ENCODE peak calls at places on chromosomes 12 and 14, in nine cellular contexts. I is right lobe of liver, B is pancreas, L is A673, S is fibroblast of mammary gland, G is testis, T is ovary, V is HCT116, X is brain microvascular endothelial cell. M is an unnamed sample.

GRCh38 chr14:39912192-39913100 is 480.2 kb upstream of the FBXO33 start:
- DNase-seq in I (no peak), B (no peak), L (no peak), S (no peak), G (no peak), T (no peak), V (no peak), X (no peak), M (no peak)

GRCh38 chr12:122148657-122149056 is 25.4 kb downstream of the IL31 start:
- DNase-seq in I (no peak), B (no peak), L (no peak), S (peak; percentile 60), G (no peak), T (no peak), V (no peak), X (no peak), M (no peak)

GRCh38 chr14:100871234-100872186 is 32.0 kb downstream of the RTL1 start:
- DNase-seq in I (peak; percentile 15), B (no peak), L (peak; percentile 74), S (peak; percentile 69), G (no peak), T (peak; percentile 16), V (peak; percentile 69), X (peak; percentile 81), M (no peak)

GRCh38 chr12:65125975-65126374 is 4.9 kb upstream of the WIF1 start:
- DNase-seq in I (no peak), B (no peak), L (no peak), S (no peak), G (no peak), T (no peak), V (no peak), X (no peak), M (no peak)

GRCh38 chr12:31362759-31363415 is 36.9 kb upstream of the SINHCAF start:
- DNase-seq in I (no peak), B (no peak), L (no peak), S (no peak), G (no peak), T (no peak), V (no peak), X (no peak), M (no peak)

GRCh38 chr12:26338574-26339572 is 143.5 kb downstream of the SSPN start:
- DNase-seq in I (no peak), B (no peak), L (no peak), S (peak; percentile 56), G (no peak), T (no peak), V (peak; percentile 41), X (peak; percentile 64), M (no peak)

GRCh38 chr12:14845350-14845750 is 2.0 kb upstream of the ART4 start:
- DNase-seq in I (no peak), B (no peak), L (peak; percentile 79), S (peak; percentile 65), G (peak; percentile 63), T (peak; percentile 49), V (peak; percentile 37), X (peak; percentile 65), M (no peak)

GRCh38 chr12:41339784-41340183 is 151.7 kb downstream of the PDZRN4 start:
- DNase-seq in I (no peak), B (no peak), L (no peak), S (no peak), G (no peak), T (no peak), V (no peak), X (no peak), M (no peak)

GRCh38 chr12:1791104-1791927 is 29.0 kb upstream of the LRTM2 start:
- DNase-seq in I (no peak), B (no peak), L (peak; percentile 67), S (peak; percentile 75), G (peak; percentile 88), T (peak; percentile 71), V (peak; percentile 38), X (peak; percentile 53), M (no peak)

GRCh38 chr14:68840454-68840853 is 47.6 kb upstream of the ZFP36L1 start:
- DNase-seq in I (no peak), B (no peak), L (no peak), S (peak; percentile 21), G (no peak), T (no peak), V (no peak), X (no peak), M (no peak)

GRCh38 chr14:41385787-41386186 is 220.9 kb upstream of the LRFN5 start:
- DNase-seq in I (no peak), B (no peak), L (no peak), S (no peak), G (no peak), T (no peak), V (no peak), X (no peak), M (no peak)

GRCh38 chr14:104292084-104292970 is 153.9 kb downstream of the KIF26A start:
- DNase-seq in I (peak; percentile 15), B (no peak), L (no peak), S (no peak), G (no peak), T (peak; percentile 14), V (no peak), X (no peak), M (no peak)

GRCh38 chr12:84825149-84825548 is 87.5 kb downstream of the SLC6A15 start:
- DNase-seq in I (no peak), B (no peak), L (no peak), S (no peak), G (no peak), T (no peak), V (no peak), X (no peak), M (no peak)

GRCh38 chr14:96227428-96227827 is 22.8 kb downstream of the BDKRB2 start:
- DNase-seq in I (no peak), B (no peak), L (no peak), S (no peak), G (no peak), T (no peak), V (no peak), X (no peak), M (no peak)

GRCh38 chr14:89973234-89973823 is 17.6 kb downstream of the TDP1 start:
- DNase-seq in I (peak; percentile 62), B (peak; percentile 39), L (peak; percentile 76), S (peak; percentile 72), G (peak; percentile 85), T (peak; percentile 72), V (peak; percentile 35), X (peak; percentile 54), M (no peak)

GRCh38 chr12:46524778-46525177 is 152.2 kb upstream of the SLC38A2 start:
- DNase-seq in I (no peak), B (peak; percentile 55), L (no peak), S (peak; percentile 99), G (peak; percentile 92), T (peak; percentile 93), V (no peak), X (peak; percentile 60), M (no peak)

GRCh38 chr12:115440438-115440837 is 756.5 kb upstream of the TBX3 start:
- DNase-seq in I (peak; percentile 38), B (no peak), L (no peak), S (peak; percentile 87), G (no peak), T (no peak), V (no peak), X (peak; percentile 59), M (peak; percentile 21)

GRCh38 chr14:103547455-103547940 is 15.0 kb downstream of the BAG5 start:
- DNase-seq in I (no peak), B (no peak), L (no peak), S (no peak), G (no peak), T (peak; percentile 15), V (no peak), X (no peak), M (no peak)

GRCh38 chr12:6791931-6792520 is 2.7 kb downstream of the CD4 start:
- DNase-seq in I (no peak), B (no peak), L (no peak), S (no peak), G (no peak), T (no peak), V (no peak), X (no peak), M (no peak)
- H3K4me3 ChIP-seq in I (peak overlapping the region; percentile 11), B (no peak overlapping the region), L (no peak overlapping the region), S (no peak overlapping the region), G (no peak overlapping the region), T (no peak overlapping the region), V (no peak overlapping the region), X (no peak overlapping the region), M (no peak overlapping the region)

DNA sequence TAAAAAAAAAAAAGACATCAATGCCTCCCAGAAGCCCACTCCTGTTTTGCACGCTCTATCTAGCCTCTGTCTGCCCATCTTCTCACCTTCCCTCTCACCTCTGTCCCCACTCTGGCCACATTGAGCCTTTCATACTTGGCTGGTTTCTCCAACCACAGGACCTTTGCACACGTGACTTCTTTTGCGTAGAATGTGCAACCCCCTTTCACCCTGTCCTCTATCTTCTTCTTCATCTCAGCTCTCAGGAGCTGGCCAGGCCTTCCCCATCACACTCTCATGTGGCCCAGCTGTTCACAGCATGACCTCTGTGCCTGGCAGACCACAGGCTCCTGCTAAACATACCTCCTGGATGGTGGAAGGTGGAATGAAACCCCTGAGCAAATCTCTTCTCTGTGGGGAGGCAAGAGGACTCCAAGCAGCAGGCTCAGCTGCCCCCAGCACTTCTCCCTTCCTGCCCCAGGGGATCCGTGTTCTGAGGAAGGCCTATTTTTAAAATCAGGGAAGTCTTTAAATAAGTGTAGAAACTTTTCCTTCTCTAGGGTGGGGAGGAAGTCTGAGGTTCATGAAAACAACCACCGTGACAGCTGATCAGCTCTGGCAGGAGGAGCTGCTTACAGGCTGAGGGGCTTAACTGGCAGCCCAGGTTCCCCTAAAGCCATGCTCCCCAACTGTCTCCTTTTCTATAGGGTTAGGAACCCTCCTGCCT is 11.6 kb downstream of the HVCN1 start:
- DNase-seq in I (no peak), B (no peak), L (no peak), S (no peak), G (no peak), T (no peak), V (no peak), X (no peak), M (no peak)
- H3K4me3 ChIP-seq in I (no peak overlapping the region), B (no peak overlapping the region), L (no peak overlapping the region), S (no peak overlapping the region), G (no peak overlapping the region), T (no peak overlapping the region), V (no peak overlapping the region), X (no peak overlapping the region), M (no peak overlapping the region)

GRCh38 chr14:31024042-31024480 is 1.4 kb upstream of the AP4S1 start:
- DNase-seq in I (no peak), B (no peak), L (no peak), S (no peak), G (no peak), T (no peak), V (no peak), X (no peak), M (no peak)
- H3K4me3 ChIP-seq in I (peak overlapping the region; percentile 92), B (no peak overlapping the region), L (peak overlapping the region; percentile 99), S (peak overlapping the region; percentile 12), G (no peak overlapping the region), T (peak overlapping the region; percentile 99), V (peak overlapping the region; percentile 80), X (no peak overlapping the region), M (peak overlapping the region; percentile 98)

DNA sequence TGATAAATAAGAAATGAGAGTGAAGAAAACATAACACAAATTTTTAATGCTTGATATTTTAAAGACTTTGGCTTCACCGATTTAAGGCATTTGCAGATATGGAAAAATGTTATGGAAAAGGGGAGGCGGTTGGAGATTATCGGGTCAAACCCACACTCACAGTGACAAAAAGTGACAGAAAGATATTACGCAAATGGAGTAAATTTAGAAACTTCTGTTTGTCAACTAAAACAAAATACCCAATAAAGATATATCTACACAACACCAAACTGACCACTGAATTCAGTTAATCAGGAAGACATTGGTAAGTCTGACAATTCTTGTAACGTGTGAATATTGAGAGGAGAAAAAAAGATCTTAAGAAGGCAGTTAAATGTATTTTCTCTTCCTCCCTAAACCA is 2.5 kb downstream of the PPP1R12A start:
- DNase-seq in I (no peak), B (no peak), L (no peak), S (no peak), G (no peak), T (no peak), V (no peak), X (no peak), M (no peak)
- H3K4me3 ChIP-seq in I (no peak overlapping the region), B (no peak overlapping the region), L (peak overlapping the region; percentile 94), S (peak overlapping the region; percentile 97), G (peak overlapping the region; percentile 95), T (peak overlapping the region; percentile 85), V (no peak overlapping the region), X (peak overlapping the region; percentile 93), M (peak overlapping the region; percentile 100)